ENCODE peak calls at places on chromosome 21, in four cellular contexts. One of them, this sample, is unnamed.

GRCh38 chr21:29717659-29718058 is 222.1 kb downstream of the GRIK1 start:
- DNase-seq in PC-3: no peak
- DNase-seq in neural progenitor cell: no peak
- DNase-seq in MG63: no peak
- DNase-seq in this sample: no peak

GRCh38 chr21:25733859-25734653 is 648 bp downstream of the ATP5PF start:
- DNase-seq in neural progenitor cell: no peak
- DNase-seq in PC-3: peak; percentile 9
- DNase-seq in MG63: peak; percentile 16
- DNase-seq in this sample: peak; percentile 63

GRCh38 chr21:46084041-46084561 is 13.8 kb upstream of the COL6A2 start:
- DNase-seq in MG63: no peak
- DNase-seq in neural progenitor cell: no peak
- DNase-seq in PC-3: no peak
- DNase-seq in this sample: no peak

GRCh38 chr21:35965699-35966098 is 94.6 kb downstream of the SETD4 start:
- DNase-seq in PC-3: no peak
- DNase-seq in neural progenitor cell: no peak
- DNase-seq in MG63: no peak
- DNase-seq in this sample: no peak

GRCh38 chr21:25296239-25296638 is 311.0 kb downstream of the MRPL39 start:
- DNase-seq in PC-3: no peak
- DNase-seq in neural progenitor cell: no peak
- DNase-seq in MG63: no peak
- DNase-seq in this sample: peak; percentile 11

GRCh38 chr21:43917515-43918384 is 52.7 kb downstream of the AGPAT3 start:
- DNase-seq in neural progenitor cell: no peak
- DNase-seq in PC-3: peak; percentile 37
- DNase-seq in MG63: no peak
- DNase-seq in this sample: no peak

GRCh38 chr21:42405064-42406059 is 1.7 kb downstream of the UBASH3A start:
- DNase-seq in PC-3: no peak
- DNase-seq in MG63: no peak
- DNase-seq in neural progenitor cell: no peak
- DNase-seq in this sample: no peak

GRCh38 chr21:43657355-43658093 is 1.8 kb downstream of the HSF2BP start:
- DNase-seq in PC-3: no peak
- DNase-seq in MG63: no peak
- DNase-seq in neural progenitor cell: no peak
- DNase-seq in this sample: no peak

GRCh38 chr21:35853321-35853922 is 206.9 kb downstream of the SETD4 start:
- DNase-seq in MG63: no peak
- DNase-seq in PC-3: no peak
- DNase-seq in neural progenitor cell: no peak
- DNase-seq in this sample: no peak

GRCh38 chr21:44643911-44644310 is 2.3 kb upstream of the KRTAP10-11 start:
- DNase-seq in MG63: no peak
- DNase-seq in neural progenitor cell: no peak
- DNase-seq in PC-3: no peak
- DNase-seq in this sample: no peak

GRCh38 chr21:16377120-16377658 is 647.4 kb downstream of the USP25 start:
- DNase-seq in PC-3: no peak
- DNase-seq in MG63: no peak
- DNase-seq in neural progenitor cell: no peak
- DNase-seq in this sample: no peak

GRCh38 chr21:44378646-44379581 is 25.5 kb downstream of the TRPM2 start:
- DNase-seq in MG63: no peak
- DNase-seq in PC-3: no peak
- DNase-seq in neural progenitor cell: no peak
- DNase-seq in this sample: no peak

GRCh38 chr21:45283611-45284455 is 3.9 kb downstream of the POFUT2 start:
- DNase-seq in neural progenitor cell: no peak
- DNase-seq in MG63: no peak
- DNase-seq in PC-3: no peak
- DNase-seq in this sample: no peak

GRCh38 chr21:45234127-45234526 is 53.6 kb downstream of the POFUT2 start:
- DNase-seq in MG63: no peak
- DNase-seq in PC-3: no peak
- DNase-seq in neural progenitor cell: no peak
- DNase-seq in this sample: no peak

GRCh38 chr21:16318651-16319300 is 589.0 kb downstream of the USP25 start:
- DNase-seq in PC-3: no peak
- DNase-seq in MG63: no peak
- DNase-seq in neural progenitor cell: no peak
- DNase-seq in this sample: no peak

GRCh38 chr21:35222541-35222941 is 173.4 kb upstream of the RUNX1 start:
- DNase-seq in MG63: no peak
- DNase-seq in PC-3: peak; percentile 11
- DNase-seq in neural progenitor cell: no peak
- DNase-seq in this sample: no peak

GRCh38 chr21:44477712-44478111 is 22.4 kb downstream of the LRRC3 start:
- DNase-seq in PC-3: no peak
- DNase-seq in MG63: no peak
- DNase-seq in neural progenitor cell: no peak
- DNase-seq in this sample: no peak

GRCh38 chr21:46187814-46188213 is 3.6 kb upstream of the SPATC1L start:
- DNase-seq in MG63: no peak
- DNase-seq in PC-3: no peak
- DNase-seq in neural progenitor cell: no peak
- DNase-seq in this sample: no peak

GRCh38 chr21:45980271-45980670 is 1.3 kb upstream of the COL6A1 start:
- DNase-seq in PC-3: no peak
- DNase-seq in neural progenitor cell: no peak
- DNase-seq in MG63: no peak
- DNase-seq in this sample: peak; percentile 12

GRCh38 chr21:45575993-45576837 is 34.0 kb upstream of the SLC19A1 start:
- DNase-seq in MG63: no peak
- DNase-seq in PC-3: no peak
- DNase-seq in neural progenitor cell: no peak
- DNase-seq in this sample: no peak

GRCh38 chr21:28267449-28267848 is 725.2 kb downstream of the LTN1 start:
- DNase-seq in neural progenitor cell: no peak
- DNase-seq in PC-3: peak; percentile 68
- DNase-seq in MG63: no peak
- DNase-seq in this sample: no peak

GRCh38 chr21:42561742-42562141 is 48.1 kb downstream of the SLC37A1 start:
- DNase-seq in PC-3: no peak
- DNase-seq in neural progenitor cell: no peak
- DNase-seq in MG63: no peak
- DNase-seq in this sample: no peak

GRCh38 chr21:42830456-42831455 is 48.6 kb downstream of the WDR4 start:
- DNase-seq in MG63: no peak
- DNase-seq in PC-3: peak; percentile 19
- DNase-seq in neural progenitor cell: no peak
- DNase-seq in this sample: no peak

GRCh38 chr21:15682977-15683376 is 46.8 kb upstream of the USP25 start:
- DNase-seq in MG63: no peak
- DNase-seq in PC-3: peak; percentile 66
- DNase-seq in neural progenitor cell: no peak
- DNase-seq in this sample: peak; percentile 35

GRCh38 chr21:38220270-38220737 is 36.5 kb upstream of the KCNJ15 start:
- DNase-seq in PC-3: no peak
- DNase-seq in neural progenitor cell: no peak
- DNase-seq in MG63: no peak
- DNase-seq in this sample: no peak

GRCh38 chr21:38219049-38219628 is 37.7 kb upstream of the KCNJ15 start:
- DNase-seq in neural progenitor cell: peak; percentile 71
- DNase-seq in PC-3: peak; percentile 90
- DNase-seq in MG63: peak; percentile 59
- DNase-seq in this sample: peak; percentile 89

GRCh38 chr21:38223893-38224540 is 32.8 kb upstream of the KCNJ15 start:
- DNase-seq in MG63: peak; percentile 38
- DNase-seq in neural progenitor cell: peak; percentile 42
- DNase-seq in PC-3: peak; percentile 22
- DNase-seq in this sample: peak; percentile 14

GRCh38 chr21:38227401-38227800 is 29.4 kb upstream of the KCNJ15 start:
- DNase-seq in MG63: no peak
- DNase-seq in PC-3: no peak
- DNase-seq in neural progenitor cell: no peak
- DNase-seq in this sample: no peak

GRCh38 chr21:38221594-38221993 is 35.2 kb upstream of the KCNJ15 start:
- DNase-seq in PC-3: no peak
- DNase-seq in neural progenitor cell: no peak
- DNase-seq in MG63: no peak
- DNase-seq in this sample: no peak
- H3K9me3 ChIP-seq in PC-3: peaks cover 37% of the 10 kb centered on the region
- H3K9me3 ChIP-seq in neural progenitor cell: no peaks in the 10 kb centered on the region
- H3K9me3 ChIP-seq in MG63: peaks cover 38% of the 10 kb centered on the region
- H3K9me3 ChIP-seq in this sample: peaks cover 35% of the 10 kb centered on the region

GRCh38 chr21:41370840-41371697 is 9.2 kb downstream of the MX2 start:
- DNase-seq in neural progenitor cell: no peak
- DNase-seq in PC-3: no peak
- DNase-seq in MG63: peak; percentile 87
- DNase-seq in this sample: peak; percentile 25
- H3K4me3 ChIP-seq in neural progenitor cell: no peak overlapping the region
- H3K4me3 ChIP-seq in PC-3: no peak overlapping the region
- H3K4me3 ChIP-seq in MG63: no peak overlapping the region
- H3K4me3 ChIP-seq in this sample: no peak overlapping the region

DNA sequence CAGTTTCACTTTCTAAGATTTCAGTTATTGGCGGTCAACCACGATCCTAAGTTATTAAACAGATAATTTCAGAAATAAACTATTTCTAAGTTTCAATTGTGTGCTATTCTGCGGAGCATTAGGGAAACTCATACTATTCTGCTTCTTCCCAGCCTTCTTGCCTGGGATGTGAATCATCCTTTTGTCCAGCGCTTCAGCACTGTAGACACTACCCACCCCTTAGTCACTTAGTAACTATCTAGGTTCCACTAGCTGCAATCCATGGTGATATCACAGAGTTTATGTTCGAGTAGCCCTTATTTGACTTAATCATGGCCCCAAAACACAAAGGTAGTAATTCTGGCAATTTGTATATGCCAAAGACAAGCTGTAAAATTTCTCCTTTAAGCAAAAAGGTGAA is 279.9 kb upstream of the ADAMTS5 start:
- DNase-seq in neural progenitor cell: no peak
- DNase-seq in PC-3: peak; percentile 3
- DNase-seq in MG63: no peak
- DNase-seq in this sample: no peak
- H3K9me3 ChIP-seq in neural progenitor cell: no peaks in the 10 kb centered on the region
- H3K9me3 ChIP-seq in PC-3: peaks cover 8% of the 10 kb centered on the region
- H3K9me3 ChIP-seq in MG63: no peaks in the 10 kb centered on the region
- H3K9me3 ChIP-seq in this sample: no peaks in the 10 kb centered on the region

GRCh38 chr21:37574751-37575150 is 208.2 kb downstream of the DYRK1A start:
- DNase-seq in MG63: no peak
- DNase-seq in PC-3: no peak
- DNase-seq in neural progenitor cell: no peak
- DNase-seq in this sample: no peak
- H3K4me3 ChIP-seq in MG63: no peak overlapping the region
- H3K4me3 ChIP-seq in PC-3: no peak overlapping the region
- H3K4me3 ChIP-seq in neural progenitor cell: no peak overlapping the region
- H3K4me3 ChIP-seq in this sample: no peak overlapping the region

DNA sequence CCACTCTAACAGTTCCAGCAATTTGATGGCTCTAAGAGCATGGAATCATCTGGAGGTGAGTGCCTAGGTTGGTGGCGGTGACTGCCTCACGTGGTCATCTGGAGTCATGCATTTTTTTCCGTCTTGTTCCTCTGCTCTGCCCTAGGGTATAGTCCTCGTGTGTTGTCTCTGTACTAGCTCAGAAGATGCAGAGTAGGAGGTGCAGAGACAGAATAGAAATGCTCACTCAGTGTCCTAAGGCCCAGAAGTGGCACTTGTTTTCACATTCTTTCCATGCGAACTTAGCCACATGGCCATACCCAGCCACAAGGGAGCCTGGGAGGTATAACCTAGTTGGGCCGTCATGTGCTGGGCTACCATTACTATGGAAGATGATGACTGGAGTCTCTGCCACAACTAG is 30.3 kb downstream of the DYRK1A start:
- DNase-seq in neural progenitor cell: no peak
- DNase-seq in MG63: no peak
- DNase-seq in PC-3: no peak
- DNase-seq in this sample: no peak
- H3K9me3 ChIP-seq in neural progenitor cell: peaks cover under 1% of the 10 kb centered on the region
- H3K9me3 ChIP-seq in MG63: peaks cover 16% of the 10 kb centered on the region
- H3K9me3 ChIP-seq in PC-3: no peaks in the 10 kb centered on the region
- H3K9me3 ChIP-seq in this sample: peaks cover 2% of the 10 kb centered on the region

GRCh38 chr21:31733521-31734149 is 1.7 kb upstream of the SCAF4 start:
- DNase-seq in PC-3: no peak
- DNase-seq in MG63: no peak
- DNase-seq in neural progenitor cell: no peak
- DNase-seq in this sample: no peak
- H3K4me3 ChIP-seq in PC-3: no peak overlapping the region
- H3K4me3 ChIP-seq in MG63: no peak overlapping the region
- H3K4me3 ChIP-seq in neural progenitor cell: peak overlapping the region; percentile 99
- H3K4me3 ChIP-seq in this sample: no peak overlapping the region

GRCh38 chr21:34008618-34009017 is 64.8 kb upstream of the MRPS6 start:
- DNase-seq in PC-3: no peak
- DNase-seq in neural progenitor cell: no peak
- DNase-seq in MG63: no peak
- DNase-seq in this sample: no peak

GRCh38 chr21:34017127-34017961 is 56.0 kb upstream of the MRPS6 start:
- DNase-seq in neural progenitor cell: no peak
- DNase-seq in MG63: no peak
- DNase-seq in PC-3: no peak
- DNase-seq in this sample: no peak

GRCh38 chr21:34011660-34012059 is 61.7 kb upstream of the MRPS6 start:
- DNase-seq in PC-3: no peak
- DNase-seq in MG63: no peak
- DNase-seq in neural progenitor cell: no peak
- DNase-seq in this sample: no peak

GRCh38 chr21:34009193-34009592 is 64.2 kb upstream of the MRPS6 start:
- DNase-seq in MG63: no peak
- DNase-seq in neural progenitor cell: no peak
- DNase-seq in PC-3: no peak
- DNase-seq in this sample: no peak

DNA sequence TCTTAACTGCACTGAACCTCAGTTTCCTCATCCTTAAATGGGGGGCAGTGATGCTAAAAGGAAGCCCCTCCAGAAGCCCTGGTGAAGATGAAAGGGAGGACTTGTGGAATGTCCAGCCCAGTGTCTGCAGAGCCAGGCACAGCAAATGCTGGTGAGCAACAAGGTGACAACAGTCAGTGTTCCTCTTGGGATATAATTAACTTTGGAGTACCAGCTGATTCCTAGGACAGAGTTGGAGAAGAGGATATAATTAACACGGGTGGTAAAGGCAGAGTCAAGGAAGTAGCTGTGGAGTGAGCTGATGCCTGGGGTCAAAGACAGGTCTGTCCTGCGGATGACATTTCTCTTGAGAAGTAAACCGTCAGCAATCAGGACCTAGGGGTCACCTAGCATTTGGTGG is 60.7 kb upstream of the MRPS6 start:
- DNase-seq in PC-3: no peak
- DNase-seq in MG63: no peak
- DNase-seq in neural progenitor cell: no peak
- DNase-seq in this sample: no peak
- H3K9me3 ChIP-seq in PC-3: peaks cover 9% of the 10 kb centered on the region
- H3K9me3 ChIP-seq in MG63: peaks cover 16% of the 10 kb centered on the region
- H3K9me3 ChIP-seq in neural progenitor cell: no peaks in the 10 kb centered on the region
- H3K9me3 ChIP-seq in this sample: peaks cover 82% of the 10 kb centered on the region